ENCODE peak calls at places on chromosomes 16 and 17, in six cellular contexts. Q, R, B, J, V and T are unnamed samples.

GRCh38 chr16:13291934-13292333 is 390.5 kb downstream of the SHISA9 start:
- DNase-seq in Q (no peak), R (no peak), B (no peak), J (no peak), V (no peak), T (no peak)

GRCh38 chr17:51427259-51428255 is 167.2 kb downstream of the UTP18 start:
- DNase-seq in Q (no peak), R (no peak), B (peak; percentile 67), J (peak; percentile 37), V (no peak), T (peak; percentile 74)

GRCh38 chr17:81731271-81731670 is 19.2 kb downstream of the SLC25A10 start:
- DNase-seq in Q (peak; percentile 88), R (no peak), B (no peak), J (no peak), V (no peak), T (no peak)

GRCh38 chr16:82439678-82440293 is 187.0 kb upstream of the CDH13 start:
- DNase-seq in Q (no peak), R (no peak), B (no peak), J (no peak), V (no peak), T (no peak)

GRCh38 chr16:3780570-3780969 is 63.2 kb upstream of the TRAP1 start:
- DNase-seq in Q (peak; percentile 16), R (no peak), B (peak; percentile 46), J (peak; percentile 4), V (peak; percentile 7), T (peak; percentile 49)

GRCh38 chr17:64461788-64462187 is 12.9 kb downstream of the MILR1 start:
- DNase-seq in Q (no peak), R (no peak), B (no peak), J (no peak), V (no peak), T (no peak)

GRCh38 chr16:87161822-87162676 is 155.1 kb downstream of the C16orf95 start:
- DNase-seq in Q (no peak), R (no peak), B (no peak), J (no peak), V (no peak), T (peak; percentile 41)

GRCh38 chr16:12375341-12375740 is 398.8 kb downstream of the SNX29 start:
- DNase-seq in Q (no peak), R (no peak), B (no peak), J (no peak), V (no peak), T (no peak)